ENCODE peak calls at places on chromosomes 4 and X, in ten cellular contexts. One of them, this sample, is unnamed.
A peak's percentile ranks its signal among the peaks of the same experiment; 100 is the strongest.

GRCh38 chr4:15805583-15806517 is 27.7 kb downstream of the CD38 start:
- DNase-seq in OCI-LY7: peak; percentile 81
- DNase-seq in lower lobe of right lung: no peak
- DNase-seq in brain microvascular endothelial cell: peak; percentile 57
- DNase-seq in kidney epithelial cell: peak; percentile 26
- DNase-seq in upper lobe of right lung: no peak
- DNase-seq in cardiac fibroblast: peak; percentile 80
- DNase-seq in NB4: peak; percentile 84
- DNase-seq in left lung: no peak
- DNase-seq in A549: peak; percentile 17
- DNase-seq in this sample: peak; percentile 70

GRCh38 chrX:94178145-94178790 is 504.3 kb downstream of the FAM133A start:
- DNase-seq in NB4: peak; percentile 31
- DNase-seq in left lung: no peak
- DNase-seq in kidney epithelial cell: peak; percentile 49
- DNase-seq in A549: no peak
- DNase-seq in lower lobe of right lung: no peak
- DNase-seq in upper lobe of right lung: no peak
- DNase-seq in OCI-LY7: no peak
- DNase-seq in brain microvascular endothelial cell: no peak
- DNase-seq in cardiac fibroblast: peak; percentile 0
- DNase-seq in this sample: peak; percentile 4

GRCh38 chrX:150127216-150127615 is 188.9 kb upstream of the EOLA2 start:
- DNase-seq in left lung: no peak
- DNase-seq in cardiac fibroblast: no peak
- DNase-seq in NB4: no peak
- DNase-seq in A549: no peak
- DNase-seq in OCI-LY7: no peak
- DNase-seq in kidney epithelial cell: no peak
- DNase-seq in upper lobe of right lung: no peak
- DNase-seq in lower lobe of right lung: no peak
- DNase-seq in brain microvascular endothelial cell: no peak
- DNase-seq in this sample: no peak

GRCh38 chr4:146243141-146243882 is 29.0 kb downstream of the REELD1 start:
- DNase-seq in cardiac fibroblast: peak; percentile 38
- DNase-seq in OCI-LY7: peak; percentile 10
- DNase-seq in left lung: no peak
- DNase-seq in upper lobe of right lung: peak; percentile 76
- DNase-seq in brain microvascular endothelial cell: peak; percentile 28
- DNase-seq in kidney epithelial cell: no peak
- DNase-seq in lower lobe of right lung: peak; percentile 61
- DNase-seq in NB4: peak; percentile 19
- DNase-seq in A549: no peak
- DNase-seq in this sample: peak; percentile 34

GRCh38 chr4:165133150-165133549 is 20.5 kb upstream of the TMEM192 start:
- DNase-seq in kidney epithelial cell: no peak
- DNase-seq in left lung: no peak
- DNase-seq in upper lobe of right lung: no peak
- DNase-seq in brain microvascular endothelial cell: no peak
- DNase-seq in NB4: peak; percentile 17
- DNase-seq in lower lobe of right lung: no peak
- DNase-seq in A549: no peak
- DNase-seq in cardiac fibroblast: peak; percentile 9
- DNase-seq in OCI-LY7: peak; percentile 28
- DNase-seq in this sample: no peak

GRCh38 chrX:109966246-109966645 is 36.7 kb upstream of the TMEM164 start:
- DNase-seq in NB4: no peak
- DNase-seq in left lung: no peak
- DNase-seq in kidney epithelial cell: no peak
- DNase-seq in cardiac fibroblast: peak; percentile 40
- DNase-seq in brain microvascular endothelial cell: no peak
- DNase-seq in OCI-LY7: no peak
- DNase-seq in upper lobe of right lung: no peak
- DNase-seq in A549: no peak
- DNase-seq in lower lobe of right lung: no peak
- DNase-seq in this sample: peak; percentile 52

GRCh38 chr4:15469402-15470148 is at the start of gene CC2D2A:
- DNase-seq in kidney epithelial cell: peak; percentile 39
- DNase-seq in A549: peak; percentile 38
- DNase-seq in OCI-LY7: no peak
- DNase-seq in NB4: no peak
- DNase-seq in cardiac fibroblast: peak; percentile 73
- DNase-seq in brain microvascular endothelial cell: peak; percentile 60
- DNase-seq in left lung: peak; percentile 33
- DNase-seq in upper lobe of right lung: no peak
- DNase-seq in lower lobe of right lung: no peak
- DNase-seq in this sample: peak; percentile 66

GRCh38 chr4:38173935-38174334 is 213.7 kb downstream of the PTTG2 start:
- DNase-seq in kidney epithelial cell: no peak
- DNase-seq in upper lobe of right lung: no peak
- DNase-seq in cardiac fibroblast: peak; percentile 51
- DNase-seq in left lung: no peak
- DNase-seq in lower lobe of right lung: no peak
- DNase-seq in brain microvascular endothelial cell: no peak
- DNase-seq in NB4: no peak
- DNase-seq in A549: no peak
- DNase-seq in OCI-LY7: no peak
- DNase-seq in this sample: no peak

GRCh38 chr4:72846280-72847111 is 223.0 kb downstream of the COX18 start:
- DNase-seq in left lung: no peak
- DNase-seq in brain microvascular endothelial cell: peak; percentile 34
- DNase-seq in cardiac fibroblast: peak; percentile 54
- DNase-seq in OCI-LY7: peak; percentile 22
- DNase-seq in A549: no peak
- DNase-seq in NB4: peak; percentile 64
- DNase-seq in lower lobe of right lung: no peak
- DNase-seq in kidney epithelial cell: no peak
- DNase-seq in upper lobe of right lung: no peak
- DNase-seq in this sample: no peak

GRCh38 chr4:23966720-23967119 is 76.9 kb upstream of the PPARGC1A start:
- DNase-seq in lower lobe of right lung: no peak
- DNase-seq in kidney epithelial cell: no peak
- DNase-seq in left lung: no peak
- DNase-seq in cardiac fibroblast: peak; percentile 6
- DNase-seq in OCI-LY7: peak; percentile 15
- DNase-seq in NB4: peak; percentile 50
- DNase-seq in A549: no peak
- DNase-seq in upper lobe of right lung: no peak
- DNase-seq in brain microvascular endothelial cell: no peak
- DNase-seq in this sample: peak; percentile 26

GRCh38 chr4:32142075-32142474 is 1421.9 kb downstream of the PCDH7 start:
- DNase-seq in kidney epithelial cell: no peak
- DNase-seq in NB4: peak; percentile 30
- DNase-seq in OCI-LY7: no peak
- DNase-seq in lower lobe of right lung: no peak
- DNase-seq in cardiac fibroblast: no peak
- DNase-seq in left lung: no peak
- DNase-seq in upper lobe of right lung: no peak
- DNase-seq in brain microvascular endothelial cell: no peak
- DNase-seq in A549: no peak
- DNase-seq in this sample: no peak

DNA sequence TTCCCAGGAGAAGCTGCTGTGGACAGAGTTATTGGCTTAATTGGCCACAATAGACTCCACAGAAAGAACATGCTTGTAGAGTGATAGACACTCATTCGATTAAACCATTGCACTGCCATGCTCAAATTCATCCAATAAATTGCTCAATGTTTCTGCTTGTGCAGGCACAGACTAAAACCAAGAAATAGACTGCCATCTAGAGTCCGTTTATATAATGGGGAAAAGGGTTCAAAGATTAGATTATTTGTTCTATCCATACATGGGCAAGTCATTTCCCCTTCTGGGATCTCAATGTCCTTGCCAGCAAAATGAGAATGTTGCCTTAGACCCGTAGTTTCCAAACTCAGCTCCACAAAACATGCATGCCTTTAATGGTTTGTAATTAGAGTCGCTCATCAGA is 8.7 kb downstream of the SMIM10 start:
- DNase-seq in lower lobe of right lung: no peak
- DNase-seq in upper lobe of right lung: no peak
- DNase-seq in left lung: no peak
- DNase-seq in NB4: peak; percentile 63
- DNase-seq in kidney epithelial cell: no peak
- DNase-seq in brain microvascular endothelial cell: no peak
- DNase-seq in cardiac fibroblast: peak; percentile 76
- DNase-seq in OCI-LY7: peak; percentile 15
- DNase-seq in A549: peak; percentile 22
- DNase-seq in this sample: peak; percentile 70
- TF ChIP-seq CTCF in lower lobe of right lung: peak; percentile 46
- TF ChIP-seq CTCF in upper lobe of right lung: peak; percentile 48
- TF ChIP-seq CTCF in left lung: peak; percentile 28
- TF ChIP-seq CTCF in NB4: peak; percentile 20
- TF ChIP-seq CTCF in kidney epithelial cell: peak; percentile 26
- TF ChIP-seq CTCF in brain microvascular endothelial cell: peak; percentile 32
- TF ChIP-seq CTCF in cardiac fibroblast: peak; percentile 39
- TF ChIP-seq CTCF in OCI-LY7: peak; percentile 65
- TF ChIP-seq CTCF in A549: peak; percentile 67
- TF ChIP-seq CTCF in this sample: peak; percentile 56

GRCh38 chrX:42108140-42108503 is 184.8 kb upstream of the CASK start:
- DNase-seq in left lung: no peak
- DNase-seq in OCI-LY7: no peak
- DNase-seq in A549: no peak
- DNase-seq in kidney epithelial cell: no peak
- DNase-seq in cardiac fibroblast: no peak
- DNase-seq in upper lobe of right lung: no peak
- DNase-seq in lower lobe of right lung: no peak
- DNase-seq in NB4: no peak
- DNase-seq in brain microvascular endothelial cell: no peak
- DNase-seq in this sample: no peak

GRCh38 chrX:42109428-42109827 is 186.1 kb upstream of the CASK start:
- DNase-seq in NB4: no peak
- DNase-seq in A549: no peak
- DNase-seq in OCI-LY7: peak; percentile 2
- DNase-seq in left lung: no peak
- DNase-seq in lower lobe of right lung: no peak
- DNase-seq in brain microvascular endothelial cell: no peak
- DNase-seq in cardiac fibroblast: no peak
- DNase-seq in kidney epithelial cell: no peak
- DNase-seq in upper lobe of right lung: no peak
- DNase-seq in this sample: no peak

GRCh38 chrX:42106556-42106955 is 183.2 kb upstream of the CASK start:
- DNase-seq in brain microvascular endothelial cell: no peak
- DNase-seq in left lung: no peak
- DNase-seq in kidney epithelial cell: no peak
- DNase-seq in lower lobe of right lung: no peak
- DNase-seq in OCI-LY7: no peak
- DNase-seq in cardiac fibroblast: no peak
- DNase-seq in upper lobe of right lung: no peak
- DNase-seq in A549: no peak
- DNase-seq in NB4: no peak
- DNase-seq in this sample: no peak

GRCh38 chrX:42102586-42103282 is 179.4 kb upstream of the CASK start:
- DNase-seq in NB4: no peak
- DNase-seq in lower lobe of right lung: no peak
- DNase-seq in A549: no peak
- DNase-seq in kidney epithelial cell: no peak
- DNase-seq in left lung: no peak
- DNase-seq in brain microvascular endothelial cell: no peak
- DNase-seq in upper lobe of right lung: no peak
- DNase-seq in cardiac fibroblast: peak; percentile 55
- DNase-seq in OCI-LY7: no peak
- DNase-seq in this sample: no peak

GRCh38 chrX:42107495-42108139 is 184.3 kb upstream of the CASK start:
- DNase-seq in A549: no peak
- DNase-seq in kidney epithelial cell: no peak
- DNase-seq in lower lobe of right lung: no peak
- DNase-seq in left lung: no peak
- DNase-seq in brain microvascular endothelial cell: no peak
- DNase-seq in upper lobe of right lung: no peak
- DNase-seq in NB4: no peak
- DNase-seq in cardiac fibroblast: no peak
- DNase-seq in OCI-LY7: no peak
- DNase-seq in this sample: no peak
- H3K4me3 ChIP-seq in A549: no peak overlapping the region
- H3K4me3 ChIP-seq in kidney epithelial cell: no peak overlapping the region
- H3K4me3 ChIP-seq in lower lobe of right lung: no peak overlapping the region
- H3K4me3 ChIP-seq in left lung: no peak overlapping the region
- H3K4me3 ChIP-seq in brain microvascular endothelial cell: no peak overlapping the region
- H3K4me3 ChIP-seq in upper lobe of right lung: no peak overlapping the region
- H3K4me3 ChIP-seq in NB4: no peak overlapping the region
- H3K4me3 ChIP-seq in cardiac fibroblast: no peak overlapping the region
- H3K4me3 ChIP-seq in OCI-LY7: no peak overlapping the region
- H3K4me3 ChIP-seq in this sample: no peak overlapping the region

GRCh38 chr4:88957570-88957969 is 99.4 kb downstream of the FAM13A start:
- DNase-seq in cardiac fibroblast: no peak
- DNase-seq in NB4: peak; percentile 31
- DNase-seq in OCI-LY7: no peak
- DNase-seq in lower lobe of right lung: no peak
- DNase-seq in left lung: no peak
- DNase-seq in A549: no peak
- DNase-seq in upper lobe of right lung: no peak
- DNase-seq in kidney epithelial cell: no peak
- DNase-seq in brain microvascular endothelial cell: no peak
- DNase-seq in this sample: peak; percentile 34

GRCh38 chr4:88958080-88958479 is 98.9 kb downstream of the FAM13A start:
- DNase-seq in kidney epithelial cell: no peak
- DNase-seq in NB4: no peak
- DNase-seq in cardiac fibroblast: no peak
- DNase-seq in brain microvascular endothelial cell: no peak
- DNase-seq in OCI-LY7: no peak
- DNase-seq in upper lobe of right lung: no peak
- DNase-seq in A549: no peak
- DNase-seq in lower lobe of right lung: no peak
- DNase-seq in left lung: no peak
- DNase-seq in this sample: no peak

GRCh38 chr4:88963817-88964216 is 93.2 kb downstream of the FAM13A start:
- DNase-seq in left lung: no peak
- DNase-seq in kidney epithelial cell: no peak
- DNase-seq in upper lobe of right lung: no peak
- DNase-seq in brain microvascular endothelial cell: no peak
- DNase-seq in A549: peak; percentile 3
- DNase-seq in cardiac fibroblast: peak; percentile 80
- DNase-seq in OCI-LY7: no peak
- DNase-seq in NB4: peak; percentile 1
- DNase-seq in lower lobe of right lung: no peak
- DNase-seq in this sample: peak; percentile 79

GRCh38 chr4:88962430-88962829 is 94.6 kb downstream of the FAM13A start:
- DNase-seq in OCI-LY7: no peak
- DNase-seq in lower lobe of right lung: no peak
- DNase-seq in upper lobe of right lung: no peak
- DNase-seq in brain microvascular endothelial cell: no peak
- DNase-seq in NB4: no peak
- DNase-seq in kidney epithelial cell: no peak
- DNase-seq in left lung: no peak
- DNase-seq in cardiac fibroblast: no peak
- DNase-seq in A549: no peak
- DNase-seq in this sample: peak; percentile 24

GRCh38 chr4:88960576-88960975 is 96.4 kb downstream of the FAM13A start:
- DNase-seq in A549: no peak
- DNase-seq in kidney epithelial cell: no peak
- DNase-seq in brain microvascular endothelial cell: no peak
- DNase-seq in left lung: no peak
- DNase-seq in cardiac fibroblast: peak; percentile 29
- DNase-seq in lower lobe of right lung: no peak
- DNase-seq in OCI-LY7: no peak
- DNase-seq in upper lobe of right lung: no peak
- DNase-seq in NB4: peak; percentile 18
- DNase-seq in this sample: no peak
- TF ChIP-seq CTCF in A549: no peak
- TF ChIP-seq CTCF in kidney epithelial cell: no peak
- TF ChIP-seq CTCF in brain microvascular endothelial cell: no peak
- TF ChIP-seq CTCF in left lung: no peak
- TF ChIP-seq CTCF in cardiac fibroblast: no peak
- TF ChIP-seq CTCF in lower lobe of right lung: no peak
- TF ChIP-seq CTCF in OCI-LY7: no peak
- TF ChIP-seq CTCF in upper lobe of right lung: no peak
- TF ChIP-seq CTCF in NB4: no peak
- TF ChIP-seq CTCF in this sample: no peak

GRCh38 chr4:110641218-110641617 is 18.3 kb upstream of the PITX2 start:
- DNase-seq in lower lobe of right lung: no peak
- DNase-seq in cardiac fibroblast: no peak
- DNase-seq in left lung: no peak
- DNase-seq in brain microvascular endothelial cell: no peak
- DNase-seq in A549: no peak
- DNase-seq in OCI-LY7: no peak
- DNase-seq in upper lobe of right lung: no peak
- DNase-seq in kidney epithelial cell: no peak
- DNase-seq in NB4: no peak
- DNase-seq in this sample: no peak
- H3K4me3 ChIP-seq in lower lobe of right lung: no peak overlapping the region
- H3K4me3 ChIP-seq in cardiac fibroblast: no peak overlapping the region
- H3K4me3 ChIP-seq in left lung: no peak overlapping the region
- H3K4me3 ChIP-seq in brain microvascular endothelial cell: no peak overlapping the region
- H3K4me3 ChIP-seq in A549: no peak overlapping the region
- H3K4me3 ChIP-seq in OCI-LY7: no peak overlapping the region
- H3K4me3 ChIP-seq in upper lobe of right lung: no peak overlapping the region
- H3K4me3 ChIP-seq in kidney epithelial cell: no peak overlapping the region
- H3K4me3 ChIP-seq in NB4: no peak overlapping the region
- H3K4me3 ChIP-seq in this sample: no peak overlapping the region